ENCODE peak calls at places on chromosomes 13 and 19, in four cellular contexts. One of them, this sample, is unnamed.

GRCh38 chr13:68304287-68304893 is 1074.3 kb upstream of the PCDH9 start:
- DNase-seq in fibroblast of the aortic adventitia: no peak
- DNase-seq in GM12865: peak
- DNase-seq in colonic mucosa: no peak
- DNase-seq in this sample: no peak

GRCh38 chr19:36528921-36529518 is 949 bp upstream of the ZNF260 start:
- DNase-seq in fibroblast of the aortic adventitia: no peak
- DNase-seq in GM12865: peak
- DNase-seq in colonic mucosa: no peak
- DNase-seq in this sample: no peak

GRCh38 chr19:16075430-16076153 is 703 bp upstream of the TPM4 start:
- DNase-seq in fibroblast of the aortic adventitia: no peak
- DNase-seq in GM12865: no peak
- DNase-seq in colonic mucosa: no peak
- DNase-seq in this sample: no peak

GRCh38 chr19:49614096-49614857 is 23.3 kb downstream of the PRR12 start:
- DNase-seq in fibroblast of the aortic adventitia: peak
- DNase-seq in GM12865: peak
- DNase-seq in colonic mucosa: no peak
- DNase-seq in this sample: no peak

GRCh38 chr19:907183-907853 is 5.7 kb downstream of the R3HDM4 start:
- DNase-seq in fibroblast of the aortic adventitia: no peak
- DNase-seq in GM12865: peak
- DNase-seq in colonic mucosa: no peak
- DNase-seq in this sample: no peak

GRCh38 chr13:99800951-99801350 is 170.6 kb downstream of the ZIC5 start:
- DNase-seq in fibroblast of the aortic adventitia: no peak
- DNase-seq in GM12865: no peak
- DNase-seq in colonic mucosa: no peak
- DNase-seq in this sample: no peak

GRCh38 chr19:13095934-13096890 is 6.4 kb downstream of the LYL1 start:
- DNase-seq in fibroblast of the aortic adventitia: no peak
- DNase-seq in GM12865: no peak
- DNase-seq in colonic mucosa: no peak
- DNase-seq in this sample: no peak

GRCh38 chr19:39167461-39168257 is 29.1 kb upstream of the NCCRP1 start:
- DNase-seq in fibroblast of the aortic adventitia: no peak
- DNase-seq in GM12865: no peak
- DNase-seq in colonic mucosa: peak
- DNase-seq in this sample: no peak

GRCh38 chr19:1082928-1083816 is 12.0 kb downstream of the POLR2E start:
- DNase-seq in fibroblast of the aortic adventitia: no peak
- DNase-seq in GM12865: no peak
- DNase-seq in colonic mucosa: no peak
- DNase-seq in this sample: no peak

GRCh38 chr19:13343514-13343913 is 162.8 kb downstream of the CACNA1A start:
- DNase-seq in fibroblast of the aortic adventitia: no peak
- DNase-seq in GM12865: no peak
- DNase-seq in colonic mucosa: no peak
- DNase-seq in this sample: no peak

GRCh38 chr19:33388231-33388816 is 14.8 kb downstream of the CEBPG start:
- DNase-seq in fibroblast of the aortic adventitia: peak
- DNase-seq in GM12865: no peak
- DNase-seq in colonic mucosa: no peak
- DNase-seq in this sample: no peak

GRCh38 chr19:4186087-4186993 is 3.9 kb downstream of the ANKRD24 start:
- DNase-seq in fibroblast of the aortic adventitia: peak
- DNase-seq in GM12865: peak
- DNase-seq in colonic mucosa: peak
- DNase-seq in this sample: no peak

GRCh38 chr13:61760102-61760501 is 344.5 kb upstream of the PCDH20 start:
- DNase-seq in fibroblast of the aortic adventitia: no peak
- DNase-seq in GM12865: no peak
- DNase-seq in colonic mucosa: no peak
- DNase-seq in this sample: no peak

GRCh38 chr13:20801704-20802103 is 27.9 kb upstream of the EEF1AKMT1 start:
- DNase-seq in fibroblast of the aortic adventitia: no peak
- DNase-seq in GM12865: no peak
- DNase-seq in colonic mucosa: no peak
- DNase-seq in this sample: no peak

GRCh38 chr13:113746143-113746525 is 12.9 kb upstream of the TMEM255B start:
- DNase-seq in fibroblast of the aortic adventitia: no peak
- DNase-seq in GM12865: no peak
- DNase-seq in colonic mucosa: peak
- DNase-seq in this sample: no peak

GRCh38 chr19:14400913-14401312 is 18.2 kb downstream of the DDX39A start:
- DNase-seq in fibroblast of the aortic adventitia: no peak
- DNase-seq in GM12865: peak
- DNase-seq in colonic mucosa: no peak
- DNase-seq in this sample: no peak

GRCh38 chr19:44553478-44554171 is 24.1 kb upstream of the CEACAM20 start:
- DNase-seq in fibroblast of the aortic adventitia: peak
- DNase-seq in GM12865: no peak
- DNase-seq in colonic mucosa: no peak
- DNase-seq in this sample: no peak

GRCh38 chr19:42253245-42254082 is 1.5 kb downstream of the ERF start:
- DNase-seq in fibroblast of the aortic adventitia: no peak
- DNase-seq in GM12865: peak
- DNase-seq in colonic mucosa: peak
- DNase-seq in this sample: no peak

GRCh38 chr19:6271721-6272410 is 7.9 kb downstream of the MLLT1 start:
- DNase-seq in fibroblast of the aortic adventitia: peak
- DNase-seq in GM12865: no peak
- DNase-seq in colonic mucosa: peak
- DNase-seq in this sample: peak

GRCh38 chr13:45055902-45056648 is 64.2 kb upstream of the GTF2F2 start:
- DNase-seq in fibroblast of the aortic adventitia: peak
- DNase-seq in GM12865: no peak
- DNase-seq in colonic mucosa: peak
- DNase-seq in this sample: peak

GRCh38 chr13:24053505-24054251 is 106.8 kb upstream of the SPATA13 start:
- DNase-seq in fibroblast of the aortic adventitia: peak
- DNase-seq in GM12865: peak
- DNase-seq in colonic mucosa: peak
- DNase-seq in this sample: no peak

GRCh38 chr13:99086869-99087129 is 108.9 kb upstream of the DOCK9 start:
- DNase-seq in fibroblast of the aortic adventitia: no peak
- DNase-seq in GM12865: no peak
- DNase-seq in colonic mucosa: peak
- DNase-seq in this sample: no peak

GRCh38 chr19:35449347-35450043 is 1.4 kb downstream of the FFAR2 start:
- DNase-seq in fibroblast of the aortic adventitia: no peak
- DNase-seq in GM12865: no peak
- DNase-seq in colonic mucosa: no peak
- DNase-seq in this sample: no peak

GRCh38 chr13:76976488-76976887 is 15.4 kb upstream of the CLN5 start:
- DNase-seq in fibroblast of the aortic adventitia: peak
- DNase-seq in GM12865: no peak
- DNase-seq in colonic mucosa: no peak
- DNase-seq in this sample: no peak

GRCh38 chr19:22116760-22117159 is 64.5 kb downstream of the ZNF257 start:
- DNase-seq in fibroblast of the aortic adventitia: no peak
- DNase-seq in GM12865: no peak
- DNase-seq in colonic mucosa: no peak
- DNase-seq in this sample: no peak

GRCh38 chr19:5644051-5644450 is 21.2 kb downstream of the SAFB start:
- DNase-seq in fibroblast of the aortic adventitia: no peak
- DNase-seq in GM12865: no peak
- DNase-seq in colonic mucosa: no peak
- DNase-seq in this sample: peak

GRCh38 chr19:38206928-38207327 is 17.1 kb downstream of the DPF1 start:
- DNase-seq in fibroblast of the aortic adventitia: no peak
- DNase-seq in GM12865: no peak
- DNase-seq in colonic mucosa: no peak
- DNase-seq in this sample: no peak

GRCh38 chr13:83325454-83325853 is 556.8 kb downstream of the SLITRK1 start:
- DNase-seq in fibroblast of the aortic adventitia: peak
- DNase-seq in GM12865: no peak
- DNase-seq in colonic mucosa: no peak
- DNase-seq in this sample: peak

GRCh38 chr19:19096641-19097627 is 33.1 kb downstream of the SLC25A42 start:
- DNase-seq in fibroblast of the aortic adventitia: no peak
- DNase-seq in GM12865: no peak
- DNase-seq in colonic mucosa: peak
- DNase-seq in this sample: no peak

GRCh38 chr13:106917024-106917491 is 349.1 kb upstream of the ARGLU1 start:
- DNase-seq in fibroblast of the aortic adventitia: no peak
- DNase-seq in GM12865: peak
- DNase-seq in colonic mucosa: no peak
- DNase-seq in this sample: no peak
- H3K4me3 ChIP-seq in fibroblast of the aortic adventitia: peak
- H3K4me3 ChIP-seq in GM12865: no peak
- H3K4me3 ChIP-seq in colonic mucosa: peak
- H3K4me3 ChIP-seq in this sample: peak

GRCh38 chr13:74306496-74306895 is 172.3 kb upstream of the KLF12 start:
- DNase-seq in fibroblast of the aortic adventitia: peak
- DNase-seq in GM12865: no peak
- DNase-seq in colonic mucosa: no peak
- DNase-seq in this sample: no peak
- TF ChIP-seq CTCF in fibroblast of the aortic adventitia: peak
- TF ChIP-seq CTCF in GM12865: no peak
- TF ChIP-seq CTCF in colonic mucosa: no peak
- TF ChIP-seq CTCF in this sample: peak

DNA sequence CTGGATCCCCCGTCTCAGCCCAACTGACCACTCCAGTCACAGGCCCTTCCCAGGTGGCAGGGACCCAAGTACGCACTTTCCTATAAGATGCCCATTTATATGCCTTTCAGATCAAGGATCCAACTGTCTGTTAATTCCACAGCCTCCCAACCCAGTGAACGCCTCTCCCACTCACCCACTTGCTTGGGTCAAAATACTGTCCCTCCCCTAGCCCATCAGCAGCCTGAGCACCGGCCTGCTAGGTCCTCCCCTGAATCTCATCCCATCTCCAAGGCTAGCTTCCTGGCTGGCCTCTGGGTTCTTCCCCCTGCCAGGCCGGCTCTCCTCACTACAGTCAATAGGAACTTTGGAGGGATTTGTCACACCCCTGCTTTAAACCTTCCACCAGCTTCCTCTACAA is 1.9 kb downstream of the UBE2S start:
- DNase-seq in fibroblast of the aortic adventitia: no peak
- DNase-seq in GM12865: no peak
- DNase-seq in colonic mucosa: no peak
- DNase-seq in this sample: no peak
- H3K4me3 ChIP-seq in fibroblast of the aortic adventitia: peak
- H3K4me3 ChIP-seq in GM12865: peak
- H3K4me3 ChIP-seq in colonic mucosa: no peak
- H3K4me3 ChIP-seq in this sample: peak

DNA sequence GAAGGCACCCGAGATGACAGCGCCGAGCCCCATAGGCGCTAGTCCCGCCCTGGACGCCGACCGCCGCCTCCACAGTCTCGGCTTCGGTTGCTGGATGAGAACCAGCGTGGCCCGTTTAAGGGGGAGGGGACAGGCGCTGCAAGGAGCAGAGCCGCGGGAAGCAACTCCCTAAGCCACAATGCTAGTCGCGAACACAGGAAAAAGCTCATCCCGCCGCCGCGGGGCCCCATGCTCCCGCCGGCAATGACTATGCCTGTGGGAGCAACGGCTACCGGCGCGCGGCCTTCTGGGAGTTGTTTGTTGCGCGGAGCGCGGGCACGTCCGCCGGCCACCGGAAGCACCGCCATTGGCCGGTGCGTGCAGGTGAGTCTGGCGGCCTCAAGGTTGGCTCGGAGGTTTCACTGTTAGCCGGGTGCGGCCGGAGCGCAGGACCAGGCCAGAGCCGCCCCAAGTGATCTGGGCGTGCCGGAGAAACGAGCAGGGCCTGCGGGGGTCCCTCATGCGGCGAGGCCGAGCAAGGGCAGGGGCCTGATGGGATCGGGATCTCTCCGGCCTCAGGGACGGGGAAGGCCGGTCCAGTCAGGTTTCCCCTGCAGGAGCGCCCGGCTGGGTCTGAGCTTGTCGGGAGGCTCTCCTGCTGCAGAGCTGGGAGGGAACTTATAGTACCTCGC is at the start of gene ZNF544:
- DNase-seq in fibroblast of the aortic adventitia: peak
- DNase-seq in GM12865: peak
- DNase-seq in colonic mucosa: peak
- DNase-seq in this sample: peak
- TF ChIP-seq CTCF in fibroblast of the aortic adventitia: peak
- TF ChIP-seq CTCF in GM12865: no peak
- TF ChIP-seq CTCF in colonic mucosa: no peak
- TF ChIP-seq CTCF in this sample: peak

DNA sequence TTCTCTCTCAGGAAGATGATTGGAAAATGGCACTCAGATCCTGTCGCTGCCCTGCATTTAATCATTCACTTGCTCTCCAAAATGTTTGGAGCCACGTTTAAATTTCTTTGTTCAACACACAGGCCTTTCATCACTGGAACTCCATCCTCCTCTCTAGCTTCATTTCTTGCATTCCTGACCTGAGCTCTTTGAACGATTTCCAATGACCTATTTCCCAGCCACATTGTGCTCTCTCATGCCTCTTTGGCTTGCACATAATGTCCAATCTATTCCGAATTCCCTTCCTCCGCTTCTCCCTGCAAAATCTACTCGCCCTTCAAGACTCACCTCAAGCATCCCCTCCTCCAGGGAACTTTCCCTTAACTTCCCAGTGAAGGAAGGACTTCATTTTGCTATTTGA is 287.4 kb upstream of the NBEA start:
- DNase-seq in fibroblast of the aortic adventitia: no peak
- DNase-seq in GM12865: no peak
- DNase-seq in colonic mucosa: no peak
- DNase-seq in this sample: no peak
- H3K4me3 ChIP-seq in fibroblast of the aortic adventitia: no peak
- H3K4me3 ChIP-seq in GM12865: no peak
- H3K4me3 ChIP-seq in colonic mucosa: no peak
- H3K4me3 ChIP-seq in this sample: no peak

GRCh38 chr13:106573855-106574254 is 5.9 kb upstream of the ARGLU1 start:
- DNase-seq in fibroblast of the aortic adventitia: peak
- DNase-seq in GM12865: no peak
- DNase-seq in colonic mucosa: peak
- DNase-seq in this sample: no peak
- TF ChIP-seq CTCF in fibroblast of the aortic adventitia: no peak
- TF ChIP-seq CTCF in GM12865: no peak
- TF ChIP-seq CTCF in colonic mucosa: no peak
- TF ChIP-seq CTCF in this sample: no peak

GRCh38 chr13:31749929-31750328 is 10.6 kb downstream of the RXFP2 start:
- DNase-seq in fibroblast of the aortic adventitia: peak
- DNase-seq in GM12865: no peak
- DNase-seq in colonic mucosa: no peak
- DNase-seq in this sample: peak
- H3K4me3 ChIP-seq in fibroblast of the aortic adventitia: no peak
- H3K4me3 ChIP-seq in GM12865: no peak
- H3K4me3 ChIP-seq in colonic mucosa: no peak
- H3K4me3 ChIP-seq in this sample: no peak

This sample was measured in AG09309.